ENCODE peak calls at places on chromosome 9, in seven cellular contexts. F is CD4-positive, alpha-beta T cell; O is mesothelial cell of epicardium; E is CD14-positive monocyte; N is neural progenitor cell; H is H9; M is adrenal gland. B is an unnamed sample.

GRCh38 chr9:5435912-5436311 is 1.8 kb downstream of the PLGRKT start:
- DNase-seq in E (no peak), H (no peak), F (no peak), N (no peak), M (no peak), O (no peak), B (no peak)

GRCh38 chr9:93620881-93621820 is 44.8 kb downstream of the PHF2 start:
- DNase-seq in H (no peak), O (peak), M (peak), N (no peak), F (no peak), E (no peak), B (no peak)

GRCh38 chr9:114995681-114996221 is 65.4 kb upstream of the TNFSF8 start:
- DNase-seq in F (no peak), M (peak), O (no peak), H (no peak), E (peak), N (no peak), B (no peak)

GRCh38 chr9:93945400-93946337 is 9.5 kb downstream of the BARX1 start:
- DNase-seq in E (no peak), F (no peak), O (no peak), N (peak), M (no peak), H (no peak), B (no peak)

GRCh38 chr9:113581865-113582697 is 118.6 kb downstream of the RGS3 start:
- DNase-seq in E (peak), N (no peak), H (no peak), O (no peak), F (peak), M (peak), B (no peak)

GRCh38 chr9:32783168-32783891 is at the start of gene TMEM215:
- DNase-seq in O (peak), F (no peak), N (peak), H (peak), M (no peak), E (no peak), B (peak)

GRCh38 chr9:101191723-101192122 is 163.2 kb downstream of the PLPPR1 start:
- DNase-seq in N (no peak), F (no peak), H (no peak), M (no peak), E (no peak), O (no peak), B (no peak)

GRCh38 chr9:114604974-114605373 is 6.1 kb upstream of the TMEM268 start:
- DNase-seq in O (no peak), F (no peak), H (no peak), M (no peak), E (no peak), N (no peak), B (no peak)

GRCh38 chr9:70044450-70045307 is 1.0 kb downstream of the MAMDC2 start:
- DNase-seq in E (no peak), F (no peak), H (peak), N (peak), O (no peak), M (peak), B (no peak)

GRCh38 chr9:121360975-121361374 is 9.1 kb downstream of the STOM start:
- DNase-seq in H (no peak), M (no peak), F (no peak), N (no peak), E (no peak), O (no peak), B (no peak)

GRCh38 chr9:113996531-113997001 is 81.5 kb downstream of the AMBP start:
- DNase-seq in M (no peak), N (no peak), H (peak), O (peak), F (no peak), E (peak), B (no peak)

GRCh38 chr9:7560669-7561305 is 238.8 kb downstream of the DMAC1 start:
- DNase-seq in H (no peak), N (peak), M (no peak), E (no peak), F (no peak), O (no peak), B (no peak)

GRCh38 chr9:77417570-77417969 is 230.6 kb downstream of the GNA14 start:
- DNase-seq in M (no peak), F (no peak), N (no peak), H (no peak), E (no peak), O (no peak), B (no peak)

GRCh38 chr9:81902601-81903000 is 25.6 kb upstream of the SPATA31D4 start:
- DNase-seq in O (no peak), E (no peak), M (no peak), F (no peak), H (no peak), N (no peak), B (no peak)

GRCh38 chr9:131635285-131635684 is 90.0 kb downstream of the PRRT1B start:
- DNase-seq in H (peak), F (peak), N (peak), O (peak), E (peak), M (peak), B (peak)

GRCh38 chr9:14348241-14349140 is 34.5 kb upstream of the NFIB start:
- DNase-seq in E (no peak), H (peak), N (peak), F (no peak), M (no peak), O (peak), B (no peak)

GRCh38 chr9:99601506-99601905 is 220.2 kb upstream of the NR4A3 start:
- DNase-seq in H (no peak), M (peak), F (no peak), E (no peak), O (peak), N (no peak), B (no peak)

GRCh38 chr9:115668506-115668905 is 485.1 kb upstream of the PAPPA start:
- DNase-seq in F (no peak), N (no peak), H (no peak), M (no peak), E (no peak), O (no peak), B (no peak)

GRCh38 chr9:120733190-120733589 is 18.9 kb upstream of the MEGF9 start:
- DNase-seq in H (no peak), O (no peak), M (peak), F (no peak), N (no peak), E (no peak), B (no peak)

GRCh38 chr9:136011703-136012496 is 50.7 kb upstream of the UBAC1 start:
- DNase-seq in N (no peak), H (no peak), F (no peak), O (no peak), E (peak), M (peak), B (no peak)

GRCh38 chr9:37801959-37802711 is 1.5 kb downstream of the DCAF10 start:
- DNase-seq in E (no peak), N (no peak), M (no peak), O (no peak), H (no peak), F (no peak), B (no peak)

GRCh38 chr9:37801287-37801850 is 772 bp downstream of the DCAF10 start:
- DNase-seq in E (no peak), O (no peak), H (peak), M (peak), F (no peak), N (peak), B (peak)

GRCh38 chr9:37800631-37801286 is at the start of gene DCAF10:
- DNase-seq in F (peak), O (peak), E (peak), N (peak), M (peak), H (peak), B (peak)

DNA sequence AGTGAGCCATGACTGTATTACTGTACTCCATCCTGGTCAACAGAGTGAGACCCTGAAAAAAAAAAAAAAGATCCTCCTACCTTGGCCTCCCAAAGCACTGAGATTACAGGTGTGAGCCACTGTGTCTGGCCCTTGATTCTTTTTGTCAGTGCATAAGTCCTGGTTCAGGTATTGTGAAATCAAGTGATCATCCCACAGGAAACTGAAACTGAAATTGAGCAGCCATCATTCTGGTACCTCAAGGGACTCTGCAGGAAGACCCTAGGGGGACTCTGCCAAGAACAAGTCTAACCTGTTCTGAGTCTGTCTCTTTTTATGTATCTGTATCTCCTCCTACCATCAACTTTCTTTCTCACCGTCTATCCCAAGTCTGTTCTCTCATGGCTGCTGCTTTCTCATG is 1.9 kb upstream of the DCAF10 start:
- DNase-seq in F (no peak), O (no peak), H (no peak), N (no peak), M (no peak), E (no peak), B (no peak)
- TF ChIP-seq CTCF in F (no peak), O (no peak), H (no peak), N (no peak), M (no peak), E (no peak), B (no peak)

GRCh38 chr9:134663753-134664415 is 22.3 kb downstream of the COL5A1 start:
- DNase-seq in E (peak), H (no peak), F (no peak), O (no peak), N (no peak), M (no peak), B (no peak)
- TF ChIP-seq CTCF in E (no peak), H (peak), F (no peak), O (no peak), N (peak), M (no peak), B (no peak)

DNA sequence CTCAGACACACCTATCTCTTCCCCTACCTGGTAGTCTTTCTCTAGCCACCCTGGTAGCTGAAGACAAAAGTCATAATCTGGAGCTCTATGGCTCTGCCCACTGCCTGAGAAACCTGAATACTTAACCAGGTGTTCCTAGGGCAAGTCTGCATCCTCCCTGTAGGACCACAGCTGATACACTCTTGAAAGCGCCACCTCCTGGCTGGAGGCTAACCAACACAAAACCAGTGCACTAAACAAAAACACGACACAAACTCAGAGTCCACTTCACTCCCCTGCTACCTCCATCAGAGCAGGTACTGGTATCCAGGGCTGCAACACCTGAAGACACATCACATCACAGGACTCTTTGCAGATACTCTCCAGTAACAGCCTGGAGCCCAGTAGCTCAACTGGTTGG is 84.6 kb upstream of the ANXA1 start:
- DNase-seq in F (no peak), E (no peak), M (no peak), O (no peak), N (no peak), H (peak), B (no peak)
- TF ChIP-seq CTCF in F (no peak), E (no peak), M (no peak), O (no peak), N (no peak), H (peak), B (no peak)

GRCh38 chr9:95907794-95908193 is 32.3 kb downstream of the ERCC6L2 start:
- DNase-seq in M (no peak), N (peak), H (no peak), F (no peak), O (no peak), E (no peak), B (no peak)
- TF ChIP-seq CTCF in M (no peak), N (peak), H (peak), F (no peak), O (no peak), E (no peak), B (peak)

GRCh38 chr9:133783331-133783731 is 45.2 kb upstream of the SARDH start:
- DNase-seq in E (peak), N (no peak), H (no peak), O (no peak), M (no peak), F (no peak), B (no peak)
- TF ChIP-seq CTCF in E (no peak), N (no peak), H (no peak), O (no peak), M (no peak), F (no peak), B (no peak)

GRCh38 chr9:133049043-133049442 is 12.7 kb upstream of the CEL start:
- DNase-seq in H (no peak), E (no peak), N (no peak), M (no peak), O (no peak), F (no peak), B (no peak)

GRCh38 chr9:133046900-133047295 is 14.9 kb upstream of the CEL start:
- DNase-seq in H (no peak), O (no peak), M (no peak), E (no peak), N (no peak), F (no peak), B (no peak)

GRCh38 chr9:133050781-133051180 is 11.0 kb upstream of the CEL start:
- DNase-seq in M (no peak), H (no peak), F (no peak), E (no peak), N (no peak), O (no peak), B (no peak)

GRCh38 chr9:133050142-133050541 is 11.6 kb upstream of the CEL start:
- DNase-seq in N (no peak), M (no peak), F (no peak), E (no peak), H (no peak), O (no peak), B (no peak)

DNA sequence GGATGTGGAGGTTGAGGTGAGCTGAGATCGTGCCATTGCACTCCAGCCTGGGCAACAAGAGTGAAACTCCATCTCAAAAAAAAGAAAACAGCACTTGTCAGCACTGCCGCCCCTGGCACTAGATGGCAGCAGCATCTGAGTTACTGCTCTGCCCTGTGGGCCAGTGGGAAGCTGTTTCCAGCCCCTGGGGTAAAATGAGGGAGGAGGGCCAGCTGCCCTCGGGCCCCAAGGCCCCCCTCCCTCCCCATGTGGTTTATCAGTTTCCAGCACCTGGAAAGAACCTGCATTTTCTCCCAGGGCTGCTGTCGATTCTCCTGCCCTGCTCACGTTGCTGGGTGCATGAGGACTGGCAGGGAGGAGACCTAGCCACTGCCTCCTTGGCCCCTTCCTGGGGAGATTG is 13.2 kb upstream of the CEL start:
- DNase-seq in H (peak), F (no peak), M (peak), O (no peak), E (no peak), N (peak), B (no peak)
- TF ChIP-seq CTCF in H (peak), F (peak), M (peak), O (no peak), E (peak), N (peak), B (peak)